ENCODE peak calls at places on chromosomes 4 and X, in seven cellular contexts. One of them, this sample, is unnamed.

GRCh38 chr4:22778547-22779163 is 85.9 kb downstream of the GBA3 start:
- DNase-seq in uterus: no peak
- DNase-seq in neuronal stem cell: no peak
- DNase-seq in mesendoderm: no peak
- DNase-seq in esophagus squamous epithelium: no peak
- DNase-seq in right cardiac atrium: no peak
- DNase-seq in pancreas: peak
- DNase-seq in this sample: no peak

GRCh38 chrX:129741880-129742758 is 3.3 kb downstream of the XPNPEP2 start:
- DNase-seq in uterus: no peak
- DNase-seq in neuronal stem cell: peak
- DNase-seq in mesendoderm: peak
- DNase-seq in esophagus squamous epithelium: no peak
- DNase-seq in right cardiac atrium: no peak
- DNase-seq in pancreas: no peak
- DNase-seq in this sample: no peak

GRCh38 chrX:37926700-37927099 is 79.3 kb upstream of the DYNLT3 start:
- DNase-seq in uterus: no peak
- DNase-seq in neuronal stem cell: no peak
- DNase-seq in mesendoderm: peak
- DNase-seq in esophagus squamous epithelium: no peak
- DNase-seq in right cardiac atrium: no peak
- DNase-seq in pancreas: no peak
- DNase-seq in this sample: no peak

GRCh38 chr4:38664704-38665401 is 854 bp downstream of the KLF3 start:
- DNase-seq in uterus: peak
- DNase-seq in neuronal stem cell: peak
- DNase-seq in mesendoderm: peak
- DNase-seq in esophagus squamous epithelium: no peak
- DNase-seq in right cardiac atrium: peak
- DNase-seq in pancreas: peak
- DNase-seq in this sample: peak

GRCh38 chr4:158259955-158260575 is 49.8 kb downstream of the TMEM144 start:
- DNase-seq in uterus: no peak
- DNase-seq in neuronal stem cell: peak
- DNase-seq in mesendoderm: peak
- DNase-seq in esophagus squamous epithelium: no peak
- DNase-seq in right cardiac atrium: no peak
- DNase-seq in pancreas: no peak
- DNase-seq in this sample: no peak

GRCh38 chr4:92257931-92258857 is 45.6 kb upstream of the GRID2 start:
- DNase-seq in uterus: no peak
- DNase-seq in neuronal stem cell: no peak
- DNase-seq in mesendoderm: no peak
- DNase-seq in esophagus squamous epithelium: no peak
- DNase-seq in right cardiac atrium: no peak
- DNase-seq in pancreas: no peak
- DNase-seq in this sample: no peak

GRCh38 chrX:15235001-15235400 is 34.9 kb downstream of the ASB9 start:
- DNase-seq in uterus: no peak
- DNase-seq in neuronal stem cell: no peak
- DNase-seq in mesendoderm: no peak
- DNase-seq in esophagus squamous epithelium: no peak
- DNase-seq in right cardiac atrium: no peak
- DNase-seq in pancreas: no peak
- DNase-seq in this sample: no peak

GRCh38 chr4:65670331-65671031 is at the start of gene EPHA5:
- DNase-seq in uterus: peak
- DNase-seq in neuronal stem cell: peak
- DNase-seq in mesendoderm: peak
- DNase-seq in esophagus squamous epithelium: no peak
- DNase-seq in right cardiac atrium: peak
- DNase-seq in pancreas: peak
- DNase-seq in this sample: peak

GRCh38 chrX:48937065-48937907 is 18.5 kb upstream of the PIM2 start:
- DNase-seq in uterus: no peak
- DNase-seq in neuronal stem cell: no peak
- DNase-seq in mesendoderm: peak
- DNase-seq in esophagus squamous epithelium: peak
- DNase-seq in right cardiac atrium: peak
- DNase-seq in pancreas: no peak
- DNase-seq in this sample: peak

GRCh38 chrX:17736856-17737706 is at the start of gene SCML1:
- DNase-seq in uterus: peak
- DNase-seq in neuronal stem cell: peak
- DNase-seq in mesendoderm: peak
- DNase-seq in esophagus squamous epithelium: peak
- DNase-seq in right cardiac atrium: peak
- DNase-seq in pancreas: peak
- DNase-seq in this sample: peak

GRCh38 chrX:154412468-154412867 is 1.1 kb downstream of the TAFAZZIN start:
- DNase-seq in uterus: no peak
- DNase-seq in neuronal stem cell: no peak
- DNase-seq in mesendoderm: no peak
- DNase-seq in esophagus squamous epithelium: no peak
- DNase-seq in right cardiac atrium: peak
- DNase-seq in pancreas: no peak
- DNase-seq in this sample: peak

GRCh38 chrX:154411981-154412340 is 622 bp downstream of the TAFAZZIN start:
- DNase-seq in uterus: peak
- DNase-seq in neuronal stem cell: no peak
- DNase-seq in mesendoderm: peak
- DNase-seq in esophagus squamous epithelium: no peak
- DNase-seq in right cardiac atrium: peak
- DNase-seq in pancreas: peak
- DNase-seq in this sample: peak

GRCh38 chrX:154411322-154411980 is at the start of gene TAFAZZIN:
- DNase-seq in uterus: peak
- DNase-seq in neuronal stem cell: peak
- DNase-seq in mesendoderm: peak
- DNase-seq in esophagus squamous epithelium: no peak
- DNase-seq in right cardiac atrium: peak
- DNase-seq in pancreas: peak
- DNase-seq in this sample: peak

GRCh38 chrX:154408659-154409221 is 314 bp downstream of the DNASE1L1 start:
- DNase-seq in uterus: no peak
- DNase-seq in neuronal stem cell: no peak
- DNase-seq in mesendoderm: no peak
- DNase-seq in esophagus squamous epithelium: no peak
- DNase-seq in right cardiac atrium: no peak
- DNase-seq in pancreas: no peak
- DNase-seq in this sample: no peak

DNA sequence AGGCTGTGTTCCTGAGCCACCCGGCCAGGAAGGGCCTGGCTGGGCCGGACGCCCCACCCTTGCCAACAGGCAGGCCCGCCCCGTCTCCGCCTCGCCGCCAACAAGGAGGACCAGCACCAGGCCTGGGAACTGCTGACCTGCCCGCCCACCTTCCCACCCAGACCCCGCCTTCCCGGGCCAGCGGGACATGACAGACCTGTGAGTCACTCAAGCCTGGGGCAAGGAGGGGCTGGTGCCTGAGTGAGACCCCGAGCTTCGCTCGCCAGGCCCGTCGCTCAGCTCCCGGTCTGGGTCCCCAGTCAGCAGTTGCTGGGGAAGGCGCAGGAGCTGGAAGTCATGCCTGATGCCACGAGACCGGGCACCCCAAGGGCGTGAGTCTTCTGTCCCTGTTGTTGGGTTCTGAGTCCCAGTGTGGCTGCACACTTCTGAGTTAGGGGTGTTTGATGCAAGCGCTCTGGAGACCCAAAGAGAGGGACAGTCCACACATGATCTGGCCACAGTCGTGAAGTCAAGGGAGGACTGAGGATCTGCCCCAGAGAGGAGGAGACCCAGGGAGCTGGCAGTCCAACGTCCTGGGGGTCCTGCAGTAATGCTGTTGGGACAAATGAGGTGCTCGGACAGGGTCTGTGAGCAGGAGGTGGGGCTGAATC is at the start of gene DNASE1L1:
- DNase-seq in uterus: peak
- DNase-seq in neuronal stem cell: peak
- DNase-seq in mesendoderm: peak
- DNase-seq in esophagus squamous epithelium: no peak
- DNase-seq in right cardiac atrium: peak
- DNase-seq in pancreas: peak
- DNase-seq in this sample: peak
- H3K4me3 ChIP-seq in uterus: no peak
- H3K4me3 ChIP-seq in neuronal stem cell: no peak
- H3K4me3 ChIP-seq in mesendoderm: no peak
- H3K4me3 ChIP-seq in esophagus squamous epithelium: peak
- H3K4me3 ChIP-seq in right cardiac atrium: peak
- H3K4me3 ChIP-seq in pancreas: no peak
- H3K4me3 ChIP-seq in this sample: peak

GRCh38 chrX:148501121-148502066 is 977 bp downstream of the AFF2 start:
- DNase-seq in uterus: no peak
- DNase-seq in neuronal stem cell: peak
- DNase-seq in mesendoderm: peak
- DNase-seq in esophagus squamous epithelium: no peak
- DNase-seq in right cardiac atrium: no peak
- DNase-seq in pancreas: no peak
- DNase-seq in this sample: peak
- H3K4me3 ChIP-seq in uterus: peak
- H3K4me3 ChIP-seq in neuronal stem cell: peak
- H3K4me3 ChIP-seq in mesendoderm: no peak
- H3K4me3 ChIP-seq in esophagus squamous epithelium: peak
- H3K4me3 ChIP-seq in right cardiac atrium: peak
- H3K4me3 ChIP-seq in pancreas: peak
- H3K4me3 ChIP-seq in this sample: peak

GRCh38 chrX:50169717-50170116 is 31.1 kb downstream of the AKAP4 start:
- DNase-seq in uterus: no peak
- DNase-seq in neuronal stem cell: no peak
- DNase-seq in mesendoderm: no peak
- DNase-seq in esophagus squamous epithelium: no peak
- DNase-seq in right cardiac atrium: no peak
- DNase-seq in pancreas: no peak
- DNase-seq in this sample: no peak

GRCh38 chrX:50168305-50168704 is 32.5 kb downstream of the AKAP4 start:
- DNase-seq in uterus: no peak
- DNase-seq in neuronal stem cell: no peak
- DNase-seq in mesendoderm: no peak
- DNase-seq in esophagus squamous epithelium: no peak
- DNase-seq in right cardiac atrium: no peak
- DNase-seq in pancreas: no peak
- DNase-seq in this sample: no peak

GRCh38 chrX:50165727-50166126 is 35.1 kb downstream of the AKAP4 start:
- DNase-seq in uterus: no peak
- DNase-seq in neuronal stem cell: no peak
- DNase-seq in mesendoderm: no peak
- DNase-seq in esophagus squamous epithelium: no peak
- DNase-seq in right cardiac atrium: no peak
- DNase-seq in pancreas: no peak
- DNase-seq in this sample: no peak

DNA sequence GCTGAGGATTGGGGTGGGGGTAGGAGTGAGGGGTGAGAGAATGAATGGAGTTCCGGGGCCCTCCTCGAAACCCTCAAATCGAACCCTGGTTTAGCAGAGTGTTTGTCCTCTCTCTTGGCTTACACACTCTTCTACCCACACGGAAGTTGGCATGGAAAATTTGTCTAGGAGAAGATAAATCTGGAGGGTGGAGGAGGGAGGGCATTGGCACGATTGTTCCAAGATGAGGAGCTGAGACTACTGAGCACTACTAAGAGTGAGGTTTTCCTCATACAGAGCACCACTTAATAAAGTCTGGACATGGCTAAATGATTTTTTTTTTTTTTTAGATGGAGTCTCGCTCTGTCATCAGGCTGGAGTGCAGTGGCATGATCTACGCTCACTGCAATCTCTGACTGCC is 33.4 kb downstream of the AKAP4 start:
- DNase-seq in uterus: no peak
- DNase-seq in neuronal stem cell: no peak
- DNase-seq in mesendoderm: no peak
- DNase-seq in esophagus squamous epithelium: no peak
- DNase-seq in right cardiac atrium: no peak
- DNase-seq in pancreas: no peak
- DNase-seq in this sample: no peak
- H3K4me3 ChIP-seq in uterus: no peak
- H3K4me3 ChIP-seq in neuronal stem cell: no peak
- H3K4me3 ChIP-seq in mesendoderm: no peak
- H3K4me3 ChIP-seq in esophagus squamous epithelium: no peak
- H3K4me3 ChIP-seq in right cardiac atrium: no peak
- H3K4me3 ChIP-seq in pancreas: no peak
- H3K4me3 ChIP-seq in this sample: no peak

GRCh38 chr4:71188197-71188625 is 150.6 kb upstream of the SLC4A4 start:
- DNase-seq in uterus: no peak
- DNase-seq in neuronal stem cell: peak
- DNase-seq in mesendoderm: peak
- DNase-seq in esophagus squamous epithelium: no peak
- DNase-seq in right cardiac atrium: no peak
- DNase-seq in pancreas: no peak
- DNase-seq in this sample: no peak
- H3K4me3 ChIP-seq in uterus: no peak
- H3K4me3 ChIP-seq in neuronal stem cell: peak
- H3K4me3 ChIP-seq in mesendoderm: no peak
- H3K4me3 ChIP-seq in esophagus squamous epithelium: peak
- H3K4me3 ChIP-seq in right cardiac atrium: peak
- H3K4me3 ChIP-seq in pancreas: peak
- H3K4me3 ChIP-seq in this sample: peak

DNA sequence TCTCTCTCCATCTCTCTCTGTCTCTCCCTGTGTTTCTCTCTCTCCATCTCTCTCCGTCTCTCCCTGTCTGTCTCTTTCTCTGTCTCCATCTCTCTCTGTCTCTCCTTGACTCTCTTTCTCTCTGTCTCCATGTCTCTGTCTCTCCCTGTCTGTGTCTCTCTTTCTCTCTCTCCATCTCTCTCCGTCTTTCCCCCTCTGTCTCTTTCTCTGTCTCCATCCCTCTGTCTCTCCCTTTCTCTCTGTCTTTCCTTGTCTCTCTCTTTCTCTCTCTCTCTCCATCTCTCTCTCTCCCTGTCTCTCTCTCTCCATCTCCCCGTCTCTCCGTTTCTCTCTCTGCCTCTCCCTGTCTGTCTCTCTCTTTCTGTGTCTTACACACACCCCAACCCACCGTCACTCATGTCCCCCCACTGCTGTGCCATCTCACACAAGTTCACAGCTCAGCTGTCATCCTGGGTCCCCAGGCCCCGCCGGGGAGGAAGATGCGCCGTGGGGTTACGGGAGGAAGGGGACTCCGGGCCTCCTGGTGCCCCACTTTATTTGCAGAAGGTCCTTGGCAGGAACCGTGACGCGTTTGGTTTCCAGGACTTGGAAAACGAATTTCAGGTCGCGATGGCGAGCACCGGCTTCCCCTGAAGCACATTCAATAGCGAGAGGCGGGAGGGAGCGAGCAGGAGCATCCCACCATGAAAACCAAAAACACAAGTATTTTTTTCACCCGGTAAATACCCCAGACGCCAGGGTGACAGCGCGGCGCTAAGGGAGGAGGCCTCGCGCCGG is 1.2 kb upstream of the SHOX start:
- DNase-seq in uterus: no peak
- DNase-seq in neuronal stem cell: no peak
- DNase-seq in mesendoderm: no peak
- DNase-seq in esophagus squamous epithelium: no peak
- DNase-seq in right cardiac atrium: no peak
- DNase-seq in pancreas: no peak
- DNase-seq in this sample: no peak
- H3K4me3 ChIP-seq in uterus: no peak
- H3K4me3 ChIP-seq in neuronal stem cell: no peak
- H3K4me3 ChIP-seq in mesendoderm: no peak
- H3K4me3 ChIP-seq in esophagus squamous epithelium: no peak
- H3K4me3 ChIP-seq in right cardiac atrium: no peak
- H3K4me3 ChIP-seq in pancreas: no peak
- H3K4me3 ChIP-seq in this sample: no peak